ENCODE peak calls at places on chromosomes 7 and 10, in six cellular contexts. A, X, Z, W, K and F are unnamed samples.
A peak's percentile ranks its signal among the peaks of the same experiment; 100 is the strongest.

GRCh38 chr7:46230298-46231295 is 309.5 kb upstream of the IGFBP3 start:
- DNase-seq in Z (no peak), K (no peak), A (no peak), W (no peak), X (no peak), F (no peak)

GRCh38 chr7:45975847-45976484 is 54.9 kb upstream of the IGFBP3 start:
- DNase-seq in A (no peak), X (no peak), Z (no peak), K (no peak), W (no peak), F (no peak)

GRCh38 chr10:124091646-124092269 is 1.6 kb downstream of the CHST15 start:
- DNase-seq in Z (no peak), A (peak; percentile 44), W (peak; percentile 42), X (peak; percentile 52), K (peak; percentile 66), F (no peak)

GRCh38 chr10:80168679-80169380 is 36.3 kb downstream of the PLAC9 start:
- DNase-seq in W (no peak), Z (no peak), A (no peak), X (no peak), K (no peak), F (no peak)

GRCh38 chr10:71837085-71837827 is 13.8 kb downstream of the PSAP start:
- DNase-seq in Z (no peak), W (no peak), X (no peak), K (no peak), A (no peak), F (no peak)

GRCh38 chr7:71518880-71519279 is 386.9 kb downstream of the GALNT17 start:
- DNase-seq in A (no peak), Z (no peak), X (no peak), K (no peak), W (no peak), F (no peak)

GRCh38 chr7:58086461-58086860 is 636.5 kb downstream of the ZNF716 start:
- DNase-seq in A (no peak), W (no peak), K (no peak), X (no peak), Z (no peak), F (no peak)

GRCh38 chr7:20596653-20597052 is 18.8 kb upstream of the ABCB5 start:
- DNase-seq in Z (no peak), W (peak; percentile 83), K (no peak), A (no peak), X (no peak), F (no peak)

GRCh38 chr7:146557971-146558469 is 441.4 kb downstream of the CNTNAP2 start:
- DNase-seq in W (no peak), K (no peak), A (no peak), X (no peak), Z (no peak), F (no peak)

GRCh38 chr7:157711353-157711888 is 374.6 kb downstream of the DNAJB6 start:
- DNase-seq in K (no peak), X (no peak), W (no peak), A (no peak), Z (no peak), F (no peak)

GRCh38 chr7:69363131-69363530 is 235.1 kb upstream of the AUTS2 start:
- DNase-seq in X (no peak), K (no peak), A (no peak), W (no peak), Z (no peak), F (no peak)

GRCh38 chr7:106773228-106773627 is 91.9 kb upstream of the PIK3CG start:
- DNase-seq in X (no peak), K (no peak), W (no peak), A (no peak), Z (no peak), F (no peak)

GRCh38 chr10:119243478-119243877 is 36.1 kb downstream of the GRK5 start:
- DNase-seq in A (no peak), K (peak; percentile 12), X (no peak), W (no peak), Z (no peak), F (no peak)

GRCh38 chr10:125999694-126000093 is 103.3 kb downstream of the FANK1 start:
- DNase-seq in W (no peak), X (no peak), Z (no peak), K (no peak), A (no peak), F (no peak)

GRCh38 chr7:107687656-107688055 is 27.0 kb downstream of the SLC26A4 start:
- DNase-seq in W (no peak), X (no peak), Z (no peak), K (no peak), A (no peak), F (no peak)

GRCh38 chr7:156780724-156781455 is 112.1 kb downstream of the LMBR1 start:
- DNase-seq in W (no peak), K (no peak), Z (no peak), X (no peak), A (no peak), F (no peak)

GRCh38 chr10:98028168-98028770 is 2.2 kb downstream of the CRTAC1 start:
- DNase-seq in X (peak; percentile 24), A (peak; percentile 35), K (peak; percentile 26), Z (no peak), W (peak; percentile 40), F (peak; percentile 31)

GRCh38 chr10:91642831-91643692 is 10.2 kb upstream of the PPP1R3C start:
- DNase-seq in Z (no peak), A (no peak), W (peak; percentile 62), K (no peak), X (no peak), F (no peak)

DNA sequence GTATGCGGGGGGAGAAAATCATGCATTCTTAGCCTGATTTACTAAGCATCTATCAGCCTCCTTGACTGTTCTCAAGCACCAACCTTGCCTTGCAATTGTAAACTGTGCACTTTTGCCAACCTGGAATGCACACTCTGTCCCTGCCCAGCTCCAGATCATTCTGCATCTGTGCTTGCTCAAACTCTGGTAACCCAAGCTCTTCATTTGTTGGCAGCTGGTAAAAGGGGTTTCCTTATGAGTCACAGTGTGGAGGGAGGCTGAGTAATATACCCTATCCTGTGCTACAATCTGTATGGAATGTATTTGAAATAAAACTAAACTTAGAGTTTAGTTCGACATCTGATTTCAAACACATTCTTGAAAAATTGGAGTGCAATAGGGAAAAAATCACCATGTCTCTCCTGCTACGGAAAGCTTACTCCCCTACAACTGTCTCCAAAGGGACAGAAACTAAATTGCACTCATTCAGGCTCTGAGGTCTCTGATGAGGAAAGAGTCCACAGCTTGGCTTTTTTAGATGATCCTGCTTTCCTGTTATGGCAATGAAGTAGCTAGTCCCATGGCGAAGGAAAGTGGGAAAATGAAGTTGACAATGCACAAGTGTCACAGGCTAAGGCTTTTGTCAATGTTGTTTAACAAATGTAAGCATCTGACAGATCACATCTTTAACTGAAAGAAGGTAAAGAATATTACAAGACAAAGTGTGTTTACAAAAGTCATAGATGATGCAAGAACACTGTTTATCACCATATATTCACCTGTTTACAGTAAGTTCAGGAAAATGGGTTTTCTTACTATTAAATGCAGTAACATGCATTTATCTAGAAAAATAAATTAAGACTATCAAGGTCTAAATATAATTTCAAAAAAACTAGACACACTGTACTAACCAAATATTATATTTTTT is 61.9 kb downstream of the TES start:
- DNase-seq in X (no peak), W (peak; percentile 98), K (peak; percentile 23), Z (no peak), A (peak; percentile 22), F (no peak)
- H3K27ac ChIP-seq in X (peak overlapping the region; percentile 64), W (peak overlapping the region; percentile 79), K (no peak overlapping the region), Z (peak overlapping the region; percentile 70), A (peak overlapping the region; percentile 13), F (no peak overlapping the region)

GRCh38 chr7:26167293-26167934 is 15.4 kb downstream of the NFE2L3 start:
- DNase-seq in K (no peak), X (no peak), Z (no peak), A (no peak), W (no peak), F (no peak)
- H3K4me3 ChIP-seq in K (no peak overlapping the region), X (no peak overlapping the region), Z (no peak overlapping the region), A (no peak overlapping the region), W (no peak overlapping the region), F (no peak overlapping the region)

GRCh38 chr10:11197854-11198253 is 180.2 kb downstream of the CELF2 start:
- DNase-seq in K (no peak), W (no peak), Z (no peak), A (no peak), X (no peak), F (no peak)

GRCh38 chr10:11201911-11202310 is 184.2 kb downstream of the CELF2 start:
- DNase-seq in W (no peak), Z (no peak), K (no peak), A (no peak), X (no peak), F (no peak)

GRCh38 chr10:11195017-11195586 is 177.4 kb downstream of the CELF2 start:
- DNase-seq in A (no peak), W (no peak), Z (no peak), K (no peak), X (no peak), F (no peak)

GRCh38 chr10:11192304-11193018 is 174.8 kb downstream of the CELF2 start:
- DNase-seq in Z (no peak), A (no peak), W (no peak), X (peak; percentile 37), K (no peak), F (no peak)

GRCh38 chr10:11197266-11197712 is 179.6 kb downstream of the CELF2 start:
- DNase-seq in K (no peak), A (no peak), Z (no peak), X (peak; percentile 35), W (peak; percentile 10), F (no peak)
- H3K27ac ChIP-seq in K (no peak overlapping the region), A (no peak overlapping the region), Z (no peak overlapping the region), X (peak overlapping the region; percentile 37), W (no peak overlapping the region), F (no peak overlapping the region)

GRCh38 chr7:127389321-127389720 is 3.2 kb downstream of the ZNF800 start:
- DNase-seq in X (no peak), K (no peak), Z (no peak), W (no peak), A (no peak), F (no peak)

GRCh38 chr7:127390186-127390816 is 2.2 kb downstream of the ZNF800 start:
- DNase-seq in W (no peak), A (no peak), K (no peak), Z (no peak), X (no peak), F (no peak)

GRCh38 chr7:127391591-127392181 is 822 bp downstream of the ZNF800 start:
- DNase-seq in Z (peak; percentile 46), A (peak; percentile 28), K (no peak), X (peak; percentile 60), W (peak; percentile 26), F (peak; percentile 27)

GRCh38 chr7:127392182-127392565 is 334 bp downstream of the ZNF800 start:
- DNase-seq in Z (peak; percentile 46), W (peak; percentile 58), K (peak; percentile 62), A (peak; percentile 59), X (no peak), F (peak; percentile 46)

DNA sequence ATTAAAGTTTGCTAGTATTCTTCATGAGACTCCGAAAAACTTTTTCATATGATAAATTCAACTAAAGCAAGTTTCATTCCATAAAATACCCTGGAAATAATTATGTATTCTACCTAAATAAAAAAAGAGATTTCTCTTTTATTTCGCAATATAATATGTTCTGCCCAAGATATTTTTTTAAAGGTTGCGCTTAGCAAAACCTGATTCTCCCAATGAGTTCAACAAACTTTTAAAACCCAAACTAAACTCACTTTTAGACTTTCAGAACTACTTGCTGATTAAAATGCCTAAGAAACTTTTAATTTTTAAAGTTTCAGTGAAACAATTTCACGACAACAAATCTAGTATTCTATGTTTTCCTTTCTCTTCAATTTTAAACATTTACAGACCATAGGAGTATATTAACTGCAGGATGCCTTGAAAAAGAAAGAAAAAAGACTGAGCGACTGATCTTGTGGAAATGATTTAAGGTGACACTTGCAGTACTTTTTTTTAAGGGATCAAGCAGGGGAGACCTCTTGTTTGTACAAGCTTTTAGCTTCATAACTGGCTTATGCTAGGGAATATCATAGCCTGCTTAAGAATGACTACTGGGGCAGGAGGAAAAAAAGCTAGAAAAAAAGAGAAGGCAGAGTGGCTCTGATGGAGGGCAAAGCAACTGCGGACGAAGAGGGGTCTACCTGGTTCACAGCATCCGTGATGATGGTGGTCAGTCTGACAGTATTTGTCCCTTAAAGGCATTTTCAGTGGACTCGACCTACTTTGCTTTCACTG is 1.5 kb downstream of the ZNF800 start:
- DNase-seq in K (no peak), Z (no peak), X (no peak), A (no peak), W (no peak), F (no peak)
- H3K4me3 ChIP-seq in K (peak overlapping the region; percentile 83), Z (peak overlapping the region; percentile 93), X (peak overlapping the region; percentile 88), A (peak overlapping the region; percentile 97), W (peak overlapping the region; percentile 94), F (peak overlapping the region; percentile 99)